ENCODE peak calls at places on chromosomes 2 and 18, in four cellular contexts. One of them, this sample, is unnamed.
A peak's percentile ranks its signal among the peaks of the same experiment; 100 is the strongest.

GRCh38 chr2:96816836-96817702 is 1.0 kb downstream of the CNNM3 start:
- DNase-seq in gastrocnemius medialis: no peak
- DNase-seq in Caki2: peak; percentile 30
- DNase-seq in left ventricle myocardium inferior: no peak
- DNase-seq in this sample: no peak

GRCh38 chr2:138652378-138652777 is 127.8 kb downstream of the NXPH2 start:
- DNase-seq in Caki2: peak; percentile 25
- DNase-seq in gastrocnemius medialis: no peak
- DNase-seq in left ventricle myocardium inferior: no peak
- DNase-seq in this sample: no peak

GRCh38 chr2:240820014-240820606 is at the start of gene KIF1A:
- DNase-seq in left ventricle myocardium inferior: peak; percentile 11
- DNase-seq in gastrocnemius medialis: no peak
- DNase-seq in Caki2: peak; percentile 14
- DNase-seq in this sample: no peak

GRCh38 chr2:240502430-240503121 is 55.2 kb downstream of the ANKMY1 start:
- DNase-seq in Caki2: no peak
- DNase-seq in left ventricle myocardium inferior: no peak
- DNase-seq in gastrocnemius medialis: no peak
- DNase-seq in this sample: peak; percentile 75

GRCh38 chr2:178093471-178093870 is 18.8 kb upstream of the RBM45 start:
- DNase-seq in left ventricle myocardium inferior: no peak
- DNase-seq in gastrocnemius medialis: no peak
- DNase-seq in Caki2: no peak
- DNase-seq in this sample: no peak

GRCh38 chr18:45255142-45255890 is 360.0 kb upstream of the SLC14A2 start:
- DNase-seq in gastrocnemius medialis: peak; percentile 18
- DNase-seq in Caki2: no peak
- DNase-seq in left ventricle myocardium inferior: no peak
- DNase-seq in this sample: no peak

GRCh38 chr2:178187861-178188260 is 6.5 kb upstream of the OSBPL6 start:
- DNase-seq in left ventricle myocardium inferior: no peak
- DNase-seq in gastrocnemius medialis: no peak
- DNase-seq in Caki2: no peak
- DNase-seq in this sample: no peak

GRCh38 chr2:42025151-42025582 is 22.7 kb upstream of the PKDCC start:
- DNase-seq in Caki2: no peak
- DNase-seq in left ventricle myocardium inferior: peak; percentile 34
- DNase-seq in gastrocnemius medialis: no peak
- DNase-seq in this sample: no peak

GRCh38 chr18:79950440-79951341 is 762 bp downstream of the SLC66A2 start:
- DNase-seq in gastrocnemius medialis: no peak
- DNase-seq in left ventricle myocardium inferior: no peak
- DNase-seq in Caki2: no peak
- DNase-seq in this sample: peak; percentile 91

GRCh38 chr2:219126555-219126954 is 34.1 kb downstream of the NHEJ1 start:
- DNase-seq in Caki2: peak; percentile 67
- DNase-seq in left ventricle myocardium inferior: no peak
- DNase-seq in gastrocnemius medialis: no peak
- DNase-seq in this sample: no peak

GRCh38 chr2:218833023-218833609 is 1.5 kb upstream of the PRKAG3 start:
- DNase-seq in left ventricle myocardium inferior: no peak
- DNase-seq in Caki2: no peak
- DNase-seq in gastrocnemius medialis: no peak
- DNase-seq in this sample: no peak

GRCh38 chr2:200172944-200173481 is 133.5 kb upstream of the SPATS2L start:
- DNase-seq in gastrocnemius medialis: no peak
- DNase-seq in left ventricle myocardium inferior: no peak
- DNase-seq in Caki2: no peak
- DNase-seq in this sample: no peak

GRCh38 chr2:124283090-124283489 is 258.0 kb downstream of the CNTNAP5 start:
- DNase-seq in gastrocnemius medialis: no peak
- DNase-seq in left ventricle myocardium inferior: no peak
- DNase-seq in Caki2: peak; percentile 18
- DNase-seq in this sample: no peak

GRCh38 chr2:950627-950992 is at the start of gene SNTG2:
- DNase-seq in Caki2: peak; percentile 8
- DNase-seq in gastrocnemius medialis: no peak
- DNase-seq in left ventricle myocardium inferior: peak; percentile 35
- DNase-seq in this sample: no peak